ENCODE peak calls at places on chromosomes 11 and 22, in nine cellular contexts. H is RCC 7860; Z is activated CD4-positive, alpha-beta T cell treated with anti-CD3 and anti-CD28 coated beads, Interleukin-2, amount 10 ng/mL, durations not matched to agents 24 days and 14 days; C is stimulated activated CD4-positive, alpha-beta T cell treated with anti-CD3 and anti-CD28 coated beads, Interleukin-1b, Interleukin-23, amount 100 ng/mL, for 1 hour; P is foreskin melanocyte; Y is activated T-cell treated with anti-CD3 and anti-CD28 coated beads, Interleukin-2, amount 50 U/mL, for 24 hours; J is A549; B is AG08396; F is GDM1. O is an unnamed sample.

GRCh38 chr22:31343235-31344191 is 2.6 kb downstream of the PATZ1 start:
- DNase-seq in H (no peak), Z (peak; percentile 69), C (no peak), P (peak; percentile 18), Y (peak; percentile 64), J (no peak), B (no peak), F (no peak), O (no peak)

GRCh38 chr11:132472411-132473205 is 1059.7 kb downstream of the OPCML start:
- DNase-seq in H (no peak), Z (no peak), C (no peak), P (no peak), Y (no peak), J (no peak), B (no peak), F (no peak), O (no peak)

GRCh38 chr11:120512727-120513435 is 1.3 kb downstream of the GRIK4 start:
- DNase-seq in H (no peak), Z (peak; percentile 55), C (no peak), P (no peak), Y (no peak), J (peak; percentile 25), B (no peak), F (no peak), O (peak; percentile 6)

GRCh38 chr11:26078217-26078821 is 253.6 kb upstream of the ANO3 start:
- DNase-seq in H (no peak), Z (no peak), C (no peak), P (no peak), Y (no peak), J (no peak), B (no peak), F (no peak), O (peak; percentile 27)

GRCh38 chr11:64331569-64332371 is 8.2 kb upstream of the CCDC88B start:
- DNase-seq in H (peak; percentile 88), Z (peak; percentile 91), C (no peak), P (peak; percentile 56), Y (peak; percentile 81), J (peak; percentile 93), B (peak; percentile 88), F (peak; percentile 93), O (peak; percentile 75)

GRCh38 chr11:115961168-115962003 is 457.2 kb upstream of the CADM1 start:
- DNase-seq in H (no peak), Z (no peak), C (no peak), P (no peak), Y (no peak), J (no peak), B (no peak), F (no peak), O (no peak)

GRCh38 chr11:117748771-117749540 is 48.1 kb downstream of the DSCAML1 start:
- DNase-seq in H (no peak), Z (no peak), C (no peak), P (no peak), Y (no peak), J (no peak), B (no peak), F (no peak), O (no peak)

GRCh38 chr11:18312663-18313420 is 9.1 kb downstream of the HPS5 start:
- DNase-seq in H (no peak), Z (no peak), C (no peak), P (peak; percentile 89), Y (no peak), J (no peak), B (peak; percentile 22), F (no peak), O (peak; percentile 74)

GRCh38 chr11:65184146-65184545 is 2.4 kb downstream of the CAPN1 start:
- DNase-seq in H (no peak), Z (no peak), C (no peak), P (no peak), Y (no peak), J (no peak), B (no peak), F (no peak), O (no peak)

GRCh38 chr22:50376064-50376747 is 33.1 kb downstream of the PPP6R2 start:
- DNase-seq in H (no peak), Z (peak; percentile 65), C (no peak), P (no peak), Y (no peak), J (no peak), B (no peak), F (peak; percentile 4), O (no peak)

GRCh38 chr11:67056640-67057409 is at the start of gene RHOD:
- DNase-seq in H (no peak), Z (peak; percentile 80), C (peak; percentile 8), P (no peak), Y (peak; percentile 62), J (no peak), B (peak; percentile 72), F (no peak), O (no peak)

GRCh38 chr22:45673482-45674175 is 2.0 kb downstream of the ATXN10 start:
- DNase-seq in H (no peak), Z (no peak), C (no peak), P (no peak), Y (no peak), J (no peak), B (no peak), F (no peak), O (no peak)

GRCh38 chr22:41925783-41926460 is 684 bp downstream of the TNFRSF13C start:
- DNase-seq in H (no peak), Z (peak; percentile 95), C (peak; percentile 63), P (no peak), Y (peak; percentile 87), J (no peak), B (peak; percentile 79), F (peak; percentile 47), O (peak; percentile 66)

GRCh38 chr11:57762235-57762866 is 749 bp downstream of the CTNND1 start:
- DNase-seq in H (no peak), Z (no peak), C (no peak), P (no peak), Y (no peak), J (peak; percentile 31), B (no peak), F (no peak), O (no peak)

GRCh38 chr22:25388415-25388814 is 169.0 kb downstream of the CRYBB2 start:
- DNase-seq in H (no peak), Z (no peak), C (no peak), P (no peak), Y (no peak), J (no peak), B (no peak), F (no peak), O (no peak)

GRCh38 chr11:74641289-74641688 is 48.9 kb downstream of the POLD3 start:
- DNase-seq in H (no peak), Z (no peak), C (no peak), P (no peak), Y (no peak), J (no peak), B (no peak), F (no peak), O (no peak)

GRCh38 chr11:45369294-45369693 is 83.2 kb upstream of the SYT13 start:
- DNase-seq in H (no peak), Z (no peak), C (no peak), P (no peak), Y (no peak), J (no peak), B (no peak), F (no peak), O (no peak)

GRCh38 chr22:45582236-45582954 is 79.7 kb downstream of the FBLN1 start:
- DNase-seq in H (no peak), Z (no peak), C (no peak), P (no peak), Y (no peak), J (no peak), B (no peak), F (no peak), O (no peak)

GRCh38 chr11:130068546-130068985 is 1.1 kb upstream of the APLP2 start:
- DNase-seq in H (no peak), Z (no peak), C (no peak), P (no peak), Y (no peak), J (no peak), B (no peak), F (no peak), O (no peak)

GRCh38 chr22:27583930-27584329 is 217.6 kb downstream of the MN1 start:
- DNase-seq in H (no peak), Z (no peak), C (no peak), P (no peak), Y (no peak), J (no peak), B (no peak), F (no peak), O (no peak)

GRCh38 chr22:32708835-32709234 is 92.7 kb upstream of the TIMP3 start:
- DNase-seq in H (no peak), Z (no peak), C (no peak), P (peak; percentile 92), Y (no peak), J (no peak), B (peak; percentile 18), F (no peak), O (no peak)

GRCh38 chr22:37501610-37502341 is 15.6 kb upstream of the MFNG start:
- DNase-seq in H (peak; percentile 93), Z (no peak), C (no peak), P (peak; percentile 58), Y (no peak), J (peak; percentile 79), B (peak; percentile 83), F (no peak), O (peak; percentile 46)

GRCh38 chr11:106424111-106424510 is 346.6 kb downstream of the AASDHPPT start:
- DNase-seq in H (peak; percentile 64), Z (no peak), C (no peak), P (peak; percentile 49), Y (no peak), J (no peak), B (peak; percentile 10), F (no peak), O (no peak)